ENCODE peak calls at places on chromosomes 7 and 10, in five cellular contexts. U, J, L, K and I are unnamed samples.

GRCh38 chr7:127417346-127417745 is 24.8 kb upstream of the ZNF800 start:
- DNase-seq in L (no peak), J (no peak), K (no peak), U (no peak), I (no peak)

GRCh38 chr7:135180122-135180521 is 9.6 kb upstream of the CYREN start:
- DNase-seq in K (no peak), L (peak; percentile 24), J (no peak), U (no peak), I (no peak)

GRCh38 chr7:92691578-92691977 is 101.4 kb upstream of the FAM133B start:
- DNase-seq in U (no peak), L (peak; percentile 70), K (no peak), J (peak; percentile 81), I (peak; percentile 29)

GRCh38 chr7:140267381-140268226 is 90.8 kb upstream of the KDM7A start:
- DNase-seq in L (no peak), K (no peak), U (no peak), J (no peak), I (no peak)

GRCh38 chr10:61747341-61747740 is 84.6 kb downstream of the CABCOCO1 start:
- DNase-seq in K (no peak), L (no peak), U (no peak), J (peak; percentile 23), I (no peak)

GRCh38 chr10:102367441-102367840 is 28.1 kb upstream of the NFKB2 start:
- DNase-seq in L (peak; percentile 23), U (no peak), K (no peak), J (no peak), I (no peak)

GRCh38 chr10:72625608-72626443 is at the start of gene MICU1:
- DNase-seq in L (peak; percentile 96), U (peak; percentile 57), K (peak; percentile 98), J (peak; percentile 94), I (peak; percentile 79)

GRCh38 chr10:1715821-1716220 is 21.5 kb downstream of the ADARB2 start:
- DNase-seq in U (no peak), K (no peak), L (peak; percentile 10), J (no peak), I (no peak)

GRCh38 chr7:10685040-10685439 is 288.6 kb upstream of the PHF14 start:
- DNase-seq in L (no peak), J (no peak), U (no peak), K (no peak), I (no peak)

GRCh38 chr7:157056246-157056645 is 45.8 kb upstream of the MNX1 start:
- DNase-seq in L (no peak), J (no peak), K (no peak), U (no peak), I (no peak)

GRCh38 chr7:74103219-74103772 is 19.7 kb downstream of the LIMK1 start:
- DNase-seq in K (no peak), U (no peak), L (peak; percentile 90), J (no peak), I (no peak)

GRCh38 chr10:101716891-101717659 is 22.1 kb upstream of the FBXW4 start:
- DNase-seq in K (no peak), U (no peak), L (peak; percentile 65), J (no peak), I (no peak)

GRCh38 chr7:12866237-12866636 is 178.8 kb downstream of the ARL4A start:
- DNase-seq in J (no peak), L (no peak), K (no peak), U (no peak), I (no peak)

GRCh38 chr7:30679664-30680063 is 2.6 kb downstream of the CRHR2 start:
- DNase-seq in U (no peak), K (no peak), J (no peak), L (no peak), I (no peak)

GRCh38 chr10:132329565-132330485 is 2.2 kb upstream of the LRRC27 start:
- DNase-seq in U (peak; percentile 53), K (no peak), L (peak; percentile 11), J (peak; percentile 63), I (peak; percentile 45)

GRCh38 chr10:102644066-102644645 is at the start of gene TRIM8:
- DNase-seq in K (no peak), L (peak; percentile 57), J (peak; percentile 33), U (no peak), I (no peak)

GRCh38 chr10:113357688-113358306 is 195.1 kb upstream of the HABP2 start:
- DNase-seq in U (no peak), J (no peak), L (no peak), K (no peak), I (no peak)

GRCh38 chr7:54811016-54811924 is 52.3 kb upstream of the SEC61G start:
- DNase-seq in U (peak; percentile 81), L (no peak), J (peak; percentile 66), K (no peak), I (peak; percentile 84)

GRCh38 chr7:148014473-148014872 is 576.1 kb upstream of the C7orf33 start:
- DNase-seq in U (no peak), K (no peak), J (no peak), L (peak; percentile 15), I (no peak)

DNA sequence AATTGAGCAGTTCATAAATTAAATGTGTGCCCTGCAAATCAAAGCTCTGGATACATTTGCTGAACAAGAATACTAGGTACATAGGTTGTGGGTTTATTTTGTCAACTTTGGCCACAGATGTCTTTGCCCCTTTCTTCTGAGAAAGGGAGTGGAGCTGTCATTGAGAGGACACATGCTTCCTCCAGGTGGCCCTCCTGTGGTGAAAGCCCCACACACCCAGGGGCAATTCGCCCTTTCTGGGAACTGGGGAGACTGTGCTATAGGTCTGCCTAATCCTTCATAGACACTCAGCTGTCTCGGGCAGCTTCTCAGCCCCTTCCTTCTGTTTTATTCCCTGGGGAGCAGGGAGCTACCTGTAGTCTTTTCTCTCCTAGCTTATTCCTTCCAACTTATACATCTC is 605.7 kb upstream of the DPP6 start:
- DNase-seq in U (no peak), L (no peak), J (no peak), K (no peak), I (no peak)
- TF ChIP-seq CTCF in U (no peak), L (no peak), J (no peak), K (no peak), I (no peak)

GRCh38 chr10:97332586-97333350 is 1.8 kb downstream of the FRAT2 start:
- DNase-seq in K (peak; percentile 46), J (peak; percentile 85), L (peak; percentile 77), U (peak; percentile 76), I (peak; percentile 61)

GRCh38 chr10:97333351-97333600 is 1.3 kb downstream of the FRAT2 start:
- DNase-seq in U (no peak), L (peak; percentile 41), J (peak; percentile 51), K (no peak), I (no peak)

GRCh38 chr10:97328646-97329453 is 5.7 kb downstream of the FRAT2 start:
- DNase-seq in U (no peak), K (no peak), L (no peak), J (no peak), I (no peak)

GRCh38 chr10:97333601-97334369 is 744 bp downstream of the FRAT2 start:
- DNase-seq in J (peak; percentile 53), L (peak; percentile 54), K (no peak), U (no peak), I (no peak)

DNA sequence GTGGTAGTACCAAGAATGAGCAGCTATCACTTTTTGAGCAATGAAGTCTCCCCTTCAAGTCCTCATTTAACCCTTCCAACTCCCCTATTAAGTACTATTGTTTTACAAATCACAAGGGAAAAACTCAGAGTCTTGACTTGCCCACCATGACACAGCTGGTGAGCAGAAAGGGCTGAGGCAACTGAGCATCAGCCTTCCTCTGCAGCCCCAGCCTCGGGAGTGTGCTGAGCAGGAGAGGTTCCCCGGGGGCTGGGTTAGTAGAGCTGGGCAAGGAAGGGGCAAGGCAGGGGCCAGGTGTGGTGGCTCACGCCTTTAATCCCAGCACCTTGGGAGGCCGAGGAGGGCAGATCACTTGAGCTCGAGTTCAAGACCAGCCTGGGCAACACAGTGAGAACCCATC is 3.2 kb downstream of the FRAT2 start:
- DNase-seq in U (no peak), K (no peak), L (no peak), J (no peak), I (no peak)
- H3K4me3 ChIP-seq in U (no peak overlapping the region), K (no peak overlapping the region), L (no peak overlapping the region), J (no peak overlapping the region), I (peak overlapping the region; percentile 77)

GRCh38 chr10:117860823-117861222 is 185.9 kb downstream of the RAB11FIP2 start:
- DNase-seq in L (peak; percentile 38), U (no peak), J (peak; percentile 25), K (no peak), I (peak; percentile 7)
- TF ChIP-seq CTCF in L (peak; percentile 27), U (no peak), J (peak; percentile 30), K (no peak), I (peak; percentile 27)

GRCh38 chr7:130392456-130392860 is 12.2 kb downstream of the CPA1 start:
- DNase-seq in J (peak; percentile 77), L (no peak), U (no peak), K (no peak), I (no peak)
- H3K4me3 ChIP-seq in J (no peak overlapping the region), L (no peak overlapping the region), U (no peak overlapping the region), K (no peak overlapping the region), I (no peak overlapping the region)

DNA sequence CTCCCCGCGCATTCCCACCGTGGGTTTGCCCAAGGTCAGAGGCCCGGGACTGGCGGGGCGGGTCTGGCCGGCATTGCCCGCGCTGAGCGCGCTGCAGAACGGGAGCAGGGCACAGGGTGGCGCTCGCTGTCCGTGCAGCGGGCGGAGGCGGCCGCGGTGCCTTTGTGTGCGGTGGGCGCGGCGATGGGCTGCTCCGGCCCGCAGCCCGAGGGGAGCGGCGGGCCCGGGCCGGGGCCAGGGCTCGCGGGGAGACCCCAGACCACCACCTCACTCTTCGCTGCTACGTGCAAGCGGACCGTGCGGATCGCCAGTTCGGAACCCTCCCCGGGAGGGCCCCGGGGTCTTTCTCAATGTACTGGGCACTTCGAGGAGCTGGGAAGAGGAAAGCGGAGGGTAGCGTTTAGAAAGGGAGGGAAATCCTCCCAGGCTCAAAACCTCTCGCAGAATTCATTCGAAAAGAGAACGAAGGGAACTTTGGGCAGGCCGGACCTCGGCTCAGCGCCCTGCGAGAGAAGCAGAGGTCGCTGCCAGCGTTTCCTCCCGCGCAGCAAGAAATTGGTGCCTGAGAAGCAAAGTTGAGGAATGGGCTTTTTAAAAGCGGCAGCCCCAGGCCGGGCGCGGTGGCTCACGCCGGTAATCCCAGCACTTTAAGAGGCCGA is 8.5 kb downstream of the SP8 start:
- DNase-seq in J (peak; percentile 35), K (no peak), L (peak; percentile 34), U (no peak), I (no peak)
- TF ChIP-seq CTCF in J (peak; percentile 30), K (peak; percentile 49), L (peak; percentile 45), U (peak; percentile 44), I (peak; percentile 33)

GRCh38 chr10:110010076-110011069 is 2.6 kb downstream of the ADD3 start:
- DNase-seq in U (no peak), L (no peak), J (no peak), K (no peak), I (no peak)
- H3K4me3 ChIP-seq in U (no peak overlapping the region), L (no peak overlapping the region), J (peak overlapping the region; percentile 98), K (no peak overlapping the region), I (no peak overlapping the region)

DNA sequence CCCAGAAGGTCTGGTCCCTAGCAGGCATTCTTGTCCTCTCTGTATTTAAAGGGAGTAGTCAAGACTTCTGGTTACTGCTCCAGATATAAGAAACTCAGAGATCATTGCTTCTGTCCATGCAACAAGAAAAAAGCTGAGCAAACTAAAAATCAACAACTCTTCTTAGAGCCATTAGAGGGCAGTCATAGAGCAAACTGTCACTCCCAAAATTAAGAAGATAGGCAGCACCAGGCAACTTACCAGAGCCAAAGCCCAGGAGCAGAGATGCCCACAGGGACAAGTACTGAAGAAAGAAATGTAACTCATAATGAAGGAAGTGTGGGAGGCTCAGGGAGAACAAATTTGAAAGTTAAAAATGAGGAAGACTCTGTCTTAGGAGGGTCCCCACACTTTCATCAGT is 472.9 kb upstream of the COBL start:
- DNase-seq in K (no peak), U (no peak), J (no peak), L (no peak), I (no peak)
- TF ChIP-seq CTCF in K (no peak), U (no peak), J (no peak), L (no peak), I (no peak)

GRCh38 chr7:87216701-87217508 is 2.6 kb downstream of the TMEM243 start:
- DNase-seq in J (no peak), K (no peak), L (no peak), U (no peak), I (no peak)
- H3K4me3 ChIP-seq in J (no peak overlapping the region), K (no peak overlapping the region), L (no peak overlapping the region), U (no peak overlapping the region), I (no peak overlapping the region)